ENCODE peak calls at places on chromosome 11, in seven cellular contexts. M is H9, Z is IMR-90, I is mesenchymal stem cell, K is mesendoderm, J is H1, X is trophoblast cell. Y is an unnamed sample.

GRCh38 chr11:68040957-68041591 is 2.2 kb downstream of the TCIRG1 start:
- DNase-seq in M (no peak), Z (no peak), I (no peak), K (no peak), J (peak; percentile 46), X (no peak), Y (no peak)

GRCh38 chr11:107957109-107957588 is 28.9 kb downstream of the RAB39A start:
- DNase-seq in M (no peak), Z (no peak), I (no peak), K (peak; percentile 19), J (no peak), X (peak; percentile 64), Y (no peak)

GRCh38 chr11:59785818-59786217 is 24.8 kb downstream of the MRPL16 start:
- DNase-seq in M (no peak), Z (no peak), I (no peak), K (no peak), J (no peak), X (no peak), Y (no peak)

GRCh38 chr11:61602775-61603569 is 22.1 kb upstream of the SYT7 start:
- DNase-seq in M (no peak), Z (peak; percentile 96), I (peak; percentile 77), K (no peak), J (no peak), X (peak; percentile 79), Y (no peak)

GRCh38 chr11:62081378-62082291 is 42.2 kb upstream of the INCENP start:
- DNase-seq in M (peak; percentile 79), Z (peak; percentile 66), I (peak; percentile 67), K (peak; percentile 66), J (peak; percentile 95), X (peak; percentile 80), Y (peak; percentile 69)

GRCh38 chr11:79902493-79902892 is 461.7 kb upstream of the TENM4 start:
- DNase-seq in M (no peak), Z (peak; percentile 73), I (peak; percentile 62), K (peak; percentile 8), J (no peak), X (peak; percentile 1), Y (no peak)

GRCh38 chr11:47904048-47904447 is 55.9 kb upstream of the NUP160 start:
- DNase-seq in M (no peak), Z (peak; percentile 64), I (peak; percentile 62), K (no peak), J (no peak), X (peak; percentile 81), Y (no peak)

GRCh38 chr11:26849009-26849408 is 127.1 kb upstream of the SLC5A12 start:
- DNase-seq in M (no peak), Z (no peak), I (no peak), K (no peak), J (no peak), X (no peak), Y (no peak)

GRCh38 chr11:7473702-7474101 is 11.6 kb upstream of the OLFML1 start:
- DNase-seq in M (no peak), Z (no peak), I (no peak), K (no peak), J (no peak), X (no peak), Y (no peak)

GRCh38 chr11:130478204-130478701 is 29.8 kb downstream of the ADAMTS15 start:
- DNase-seq in M (no peak), Z (peak; percentile 95), I (peak; percentile 96), K (peak; percentile 67), J (peak; percentile 44), X (peak; percentile 83), Y (no peak)

GRCh38 chr11:1073851-1074243 is 827 bp upstream of the MUC2 start:
- DNase-seq in M (no peak), Z (no peak), I (no peak), K (no peak), J (no peak), X (no peak), Y (no peak)

GRCh38 chr11:34650528-34650927 is 29.6 kb downstream of the EHF start:
- DNase-seq in M (no peak), Z (peak; percentile 22), I (no peak), K (no peak), J (no peak), X (no peak), Y (no peak)

GRCh38 chr11:61919113-61919840 is 1.9 kb upstream of the RAB3IL1 start:
- DNase-seq in M (no peak), Z (no peak), I (no peak), K (no peak), J (peak; percentile 36), X (no peak), Y (no peak)

GRCh38 chr11:131675489-131675888 is 305.1 kb downstream of the NTM start:
- DNase-seq in M (no peak), Z (peak; percentile 63), I (no peak), K (no peak), J (no peak), X (no peak), Y (no peak)

GRCh38 chr11:103906291-103906850 is 130.1 kb upstream of the DDI1 start:
- DNase-seq in M (no peak), Z (no peak), I (no peak), K (no peak), J (no peak), X (no peak), Y (no peak)

GRCh38 chr11:119376197-119376847 is 5.2 kb downstream of the USP2 start:
- DNase-seq in M (no peak), Z (peak; percentile 37), I (no peak), K (no peak), J (no peak), X (no peak), Y (no peak)

GRCh38 chr11:62974848-62975522 is 9.8 kb downstream of the SLC22A6 start:
- DNase-seq in M (peak; percentile 76), Z (no peak), I (no peak), K (peak; percentile 59), J (peak; percentile 67), X (no peak), Y (no peak)

GRCh38 chr11:95296165-95296564 is 65.2 kb upstream of the SESN3 start:
- DNase-seq in M (no peak), Z (no peak), I (no peak), K (no peak), J (no peak), X (no peak), Y (no peak)

GRCh38 chr11:110473666-110474065 is 43.9 kb downstream of the FDX1 start:
- DNase-seq in M (no peak), Z (peak; percentile 66), I (no peak), K (no peak), J (no peak), X (no peak), Y (no peak)

GRCh38 chr11:2217211-2218081 is 45.8 kb upstream of the TH start:
- DNase-seq in M (peak; percentile 23), Z (no peak), I (no peak), K (no peak), J (no peak), X (no peak), Y (no peak)

GRCh38 chr11:76668362-76669155 is 2.0 kb downstream of the LRRC32 start:
- DNase-seq in M (no peak), Z (no peak), I (no peak), K (no peak), J (no peak), X (no peak), Y (no peak)

GRCh38 chr11:100682247-100682969 is 4.7 kb upstream of the ARHGAP42 start:
- DNase-seq in M (no peak), Z (peak; percentile 46), I (peak; percentile 52), K (peak; percentile 51), J (no peak), X (peak; percentile 10), Y (no peak)

GRCh38 chr11:23723861-23724260 is 773.0 kb upstream of the LUZP2 start:
- DNase-seq in M (no peak), Z (peak; percentile 43), I (no peak), K (no peak), J (no peak), X (no peak), Y (no peak)

GRCh38 chr11:111195192-111195591 is 50.3 kb upstream of the POU2AF2 start:
- DNase-seq in M (no peak), Z (peak; percentile 31), I (no peak), K (no peak), J (no peak), X (no peak), Y (no peak)

GRCh38 chr11:123188508-123189165 is 6.4 kb downstream of the CLMP start:
- DNase-seq in M (no peak), Z (peak; percentile 99), I (peak; percentile 97), K (peak; percentile 58), J (no peak), X (no peak), Y (no peak)

GRCh38 chr11:66293777-66294625 is 2.3 kb downstream of the TMEM151A start:
- DNase-seq in M (no peak), Z (no peak), I (no peak), K (no peak), J (peak; percentile 48), X (no peak), Y (no peak)
- H3K23ac ChIP-seq in M (no peak overlapping the region), Z (no peak overlapping the region), I (no peak overlapping the region), K (no peak overlapping the region), J (no peak overlapping the region), X (no peak overlapping the region), Y (peak overlapping the region; percentile 85)

GRCh38 chr11:45394294-45395085 is 108.3 kb upstream of the SYT13 start:
- DNase-seq in M (no peak), Z (no peak), I (no peak), K (no peak), J (no peak), X (no peak), Y (no peak)

GRCh38 chr11:45395421-45395820 is 109.3 kb upstream of the SYT13 start:
- DNase-seq in M (no peak), Z (no peak), I (no peak), K (no peak), J (no peak), X (no peak), Y (no peak)

GRCh38 chr11:45393334-45393733 is 107.2 kb upstream of the SYT13 start:
- DNase-seq in M (no peak), Z (no peak), I (no peak), K (no peak), J (no peak), X (no peak), Y (no peak)

GRCh38 chr11:45392621-45393183 is 106.6 kb upstream of the SYT13 start:
- DNase-seq in M (no peak), Z (no peak), I (peak; percentile 33), K (no peak), J (no peak), X (no peak), Y (no peak)

DNA sequence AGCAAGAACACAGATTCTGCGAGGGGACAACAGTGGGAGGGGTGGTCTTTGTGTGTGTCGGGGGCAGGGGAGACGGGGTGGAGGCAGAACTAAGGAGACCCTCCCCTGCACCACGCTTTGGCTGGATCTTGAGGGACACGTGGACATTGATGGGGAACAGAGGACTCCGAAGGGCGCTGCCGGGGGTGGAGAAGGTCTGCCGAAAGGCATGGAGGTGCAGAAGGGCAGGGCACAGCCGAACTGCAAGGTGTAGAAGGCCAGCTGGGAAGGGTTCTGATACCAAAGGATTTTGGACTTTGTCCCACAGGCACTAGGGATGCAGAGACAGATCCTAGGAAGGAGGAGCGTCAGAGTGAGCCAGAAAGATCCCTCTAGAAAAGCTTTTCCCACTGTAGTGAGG is 107.7 kb upstream of the SYT13 start:
- DNase-seq in M (no peak), Z (no peak), I (no peak), K (no peak), J (no peak), X (no peak), Y (no peak)
- H3K23ac ChIP-seq in M (no peak overlapping the region), Z (no peak overlapping the region), I (no peak overlapping the region), K (no peak overlapping the region), J (no peak overlapping the region), X (no peak overlapping the region), Y (no peak overlapping the region)

GRCh38 chr11:9849384-9849783 is 185.5 kb downstream of the SWAP70 start:
- DNase-seq in M (no peak), Z (no peak), I (no peak), K (no peak), J (no peak), X (no peak), Y (no peak)
- H3K23ac ChIP-seq in M (no peak overlapping the region), Z (no peak overlapping the region), I (no peak overlapping the region), K (no peak overlapping the region), J (no peak overlapping the region), X (no peak overlapping the region), Y (no peak overlapping the region)

GRCh38 chr11:128240546-128240945 is 346.8 kb downstream of the ETS1 start:
- DNase-seq in M (no peak), Z (peak; percentile 43), I (no peak), K (no peak), J (no peak), X (no peak), Y (no peak)
- H3K23ac ChIP-seq in M (no peak overlapping the region), Z (no peak overlapping the region), I (no peak overlapping the region), K (no peak overlapping the region), J (no peak overlapping the region), X (no peak overlapping the region), Y (no peak overlapping the region)